ENCODE peak calls at places on chromosome 9, in five cellular contexts. J, F, W, H and E are unnamed samples. For H3K4me1, the result is how much of the 10 kb centered on the place peaks cover.

GRCh38 chr9:31916591-31917223 is 467.7 kb upstream of the ACO1 start:
- DNase-seq in H (no peak), J (no peak), W (peak), F (no peak), E (no peak)

GRCh38 chr9:92963831-92964606 is 16.7 kb downstream of the FGD3 start:
- DNase-seq in H (peak), F (no peak), W (peak), J (no peak), E (peak)

GRCh38 chr9:126724226-126724625 is 80.6 kb upstream of the ZBTB43 start:
- DNase-seq in J (peak), F (peak), H (no peak), W (no peak), E (no peak)

GRCh38 chr9:128175102-128175563 is 15.1 kb downstream of the BBLN start:
- DNase-seq in H (no peak), F (peak), W (no peak), J (no peak), E (no peak)

GRCh38 chr9:94813379-94813778 is 86.9 kb downstream of the AOPEP start:
- DNase-seq in F (no peak), H (no peak), J (no peak), W (no peak), E (no peak)

GRCh38 chr9:105264380-105264779 is 19.9 kb downstream of the SLC44A1 start:
- DNase-seq in H (no peak), W (peak), F (peak), J (no peak), E (no peak)

GRCh38 chr9:107989099-107989498 is 499.5 kb upstream of the KLF4 start:
- DNase-seq in F (peak), J (no peak), W (no peak), H (no peak), E (no peak)

GRCh38 chr9:4020038-4020746 is 279.7 kb downstream of the GLIS3 start:
- DNase-seq in H (no peak), W (no peak), F (no peak), J (no peak), E (no peak)

GRCh38 chr9:124284237-124284831 is 26.6 kb downstream of the NEK6 start:
- DNase-seq in J (peak), H (no peak), F (no peak), W (no peak), E (no peak)

GRCh38 chr9:128340691-128341434 is 536 bp downstream of the SLC27A4 start:
- DNase-seq in H (no peak), J (no peak), W (no peak), F (peak), E (no peak)

GRCh38 chr9:131869312-131869711 is 129.4 kb upstream of the RAPGEF1 start:
- DNase-seq in F (no peak), W (no peak), J (no peak), H (no peak), E (no peak)

GRCh38 chr9:117718085-117718484 is 13.9 kb downstream of the TLR4 start:
- DNase-seq in W (peak), J (no peak), F (peak), H (no peak), E (no peak)

GRCh38 chr9:87395804-87396458 is 101.7 kb upstream of the DAPK1 start:
- DNase-seq in F (no peak), W (peak), H (no peak), J (no peak), E (no peak)

GRCh38 chr9:89080193-89080592 is 88.9 kb downstream of the S1PR3 start:
- DNase-seq in H (no peak), W (no peak), J (peak), F (peak), E (no peak)

GRCh38 chr9:86082870-86083269 is 16.5 kb downstream of the GOLM1 start:
- DNase-seq in F (no peak), H (no peak), J (no peak), W (no peak), E (no peak)

GRCh38 chr9:6640268-6641072 is 5.1 kb downstream of the GLDC start:
- DNase-seq in W (no peak), F (no peak), H (no peak), J (no peak), E (no peak)

GRCh38 chr9:125558453-125559084 is 148.4 kb downstream of the MAPKAP1 start:
- DNase-seq in F (peak), H (peak), W (peak), J (no peak), E (peak)

GRCh38 chr9:2623046-2623865 is 1.7 kb downstream of the VLDLR start:
- DNase-seq in H (no peak), F (peak), J (peak), W (no peak), E (no peak)

GRCh38 chr9:86679979-86680378 is 267.3 kb downstream of the GAS1 start:
- DNase-seq in F (no peak), J (no peak), H (no peak), W (no peak), E (no peak)

GRCh38 chr9:132015866-132016265 is 63.8 kb downstream of the MED27 start:
- DNase-seq in W (no peak), F (no peak), J (no peak), H (no peak), E (no peak)

GRCh38 chr9:81826541-81826906 is 101.7 kb upstream of the SPATA31D4 start:
- DNase-seq in H (no peak), J (peak), W (no peak), F (no peak), E (no peak)

GRCh38 chr9:94869415-94869838 is 142.9 kb downstream of the AOPEP start:
- DNase-seq in F (peak), H (no peak), J (no peak), W (no peak), E (no peak)

GRCh38 chr9:79573697-79573976 is 1.9 kb downstream of the TLE4 start:
- DNase-seq in F (no peak), W (peak), J (no peak), H (no peak), E (no peak)

GRCh38 chr9:71145179-71145578 is 23.8 kb upstream of the TRPM3 start:
- DNase-seq in J (no peak), W (peak), F (no peak), H (no peak), E (no peak)

GRCh38 chr9:92378825-92379535 is 25.4 kb downstream of the OGN start:
- DNase-seq in J (no peak), W (peak), H (peak), F (peak), E (no peak)

GRCh38 chr9:79120533-79121315 is 451.0 kb upstream of the TLE4 start:
- DNase-seq in J (no peak), H (no peak), W (no peak), F (no peak), E (no peak)

GRCh38 chr9:121701736-121702261 is 50.4 kb downstream of the DAB2IP start:
- DNase-seq in F (no peak), H (no peak), W (no peak), J (peak), E (no peak)
- H3K4me1 ChIP-seq in F (under half), H (under half), W (under half), J (under half), E (under half)

DNA sequence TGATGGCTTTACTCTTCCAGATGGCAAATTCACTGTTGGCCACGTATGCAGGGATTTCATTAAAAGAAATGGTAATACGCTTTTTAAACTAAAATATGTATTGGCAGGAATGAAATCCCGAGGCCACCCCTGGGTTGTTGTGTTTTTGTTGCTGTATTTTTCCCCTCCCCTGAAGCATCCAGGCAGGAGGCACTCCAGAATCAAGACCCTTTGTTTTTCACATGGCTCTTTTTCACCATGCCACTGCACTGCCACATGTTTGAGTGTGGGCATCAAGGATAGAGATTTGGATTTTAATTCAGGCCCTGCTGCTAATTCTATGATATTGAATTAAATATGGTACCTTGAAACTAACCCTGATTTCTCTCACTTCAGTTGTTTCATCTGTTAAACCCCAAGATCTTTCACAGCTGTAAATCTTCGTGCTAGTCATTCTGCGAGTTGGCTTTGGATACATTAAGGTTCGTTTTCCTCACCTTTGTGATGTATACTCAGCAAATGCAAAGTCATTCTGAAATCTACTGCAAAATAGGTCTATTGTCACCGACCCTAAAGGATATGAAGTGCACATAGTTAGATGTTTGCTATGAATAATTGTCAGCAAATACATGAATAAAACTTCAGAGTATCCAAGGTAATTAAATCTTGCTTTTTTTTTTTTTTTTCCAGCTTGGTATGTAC is 533.4 kb downstream of the PTPRD start:
- DNase-seq in H (no peak), W (no peak), J (no peak), F (no peak), E (no peak)
- H3K4me3 ChIP-seq in H (no peak), W (no peak), J (no peak), F (no peak), E (no peak)

GRCh38 chr9:134525841-134526797 is 115.5 kb upstream of the COL5A1 start:
- DNase-seq in W (no peak), J (peak), H (no peak), F (peak), E (no peak)
- H3K4me1 ChIP-seq in W (under half), J (under half), H (under half), F (under half), E (under half)

GRCh38 chr9:14440062-14440461 is 126.1 kb upstream of the NFIB start:
- DNase-seq in J (no peak), F (no peak), W (no peak), H (no peak), E (no peak)

GRCh38 chr9:14441976-14442651 is 128.2 kb upstream of the NFIB start:
- DNase-seq in F (peak), H (no peak), J (no peak), W (peak), E (no peak)

GRCh38 chr9:14447103-14447502 is 133.2 kb upstream of the NFIB start:
- DNase-seq in J (no peak), F (no peak), W (no peak), H (no peak), E (no peak)

DNA sequence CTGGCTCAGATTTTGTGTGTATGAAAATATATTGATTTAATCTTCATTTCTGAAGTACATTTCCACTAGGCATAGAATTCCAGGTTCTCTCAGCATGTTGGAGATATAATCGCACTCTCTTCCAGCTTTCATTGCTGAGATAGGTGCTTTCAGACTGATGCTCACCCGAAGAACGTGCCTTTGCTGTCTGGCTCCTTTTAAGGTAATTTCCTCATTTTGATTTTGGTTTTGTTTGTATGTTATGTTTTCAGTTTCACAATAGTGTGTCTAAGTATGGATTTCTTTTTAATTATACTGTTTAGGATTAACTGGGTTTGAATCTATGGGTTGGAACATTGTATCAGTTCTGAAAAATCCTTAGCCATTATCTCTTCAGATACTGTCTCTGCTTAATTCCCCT is 132.0 kb upstream of the NFIB start:
- DNase-seq in H (no peak), W (no peak), F (no peak), J (no peak), E (no peak)
- H3K4me3 ChIP-seq in H (no peak), W (no peak), F (no peak), J (no peak), E (no peak)

GRCh38 chr9:77600810-77601209 is 47.3 kb downstream of the GNA14 start:
- DNase-seq in H (no peak), F (no peak), J (no peak), W (no peak), E (no peak)
- H3K4me1 ChIP-seq in H (under half), F (under half), J (under half), W (under half), E (under half)

DNA sequence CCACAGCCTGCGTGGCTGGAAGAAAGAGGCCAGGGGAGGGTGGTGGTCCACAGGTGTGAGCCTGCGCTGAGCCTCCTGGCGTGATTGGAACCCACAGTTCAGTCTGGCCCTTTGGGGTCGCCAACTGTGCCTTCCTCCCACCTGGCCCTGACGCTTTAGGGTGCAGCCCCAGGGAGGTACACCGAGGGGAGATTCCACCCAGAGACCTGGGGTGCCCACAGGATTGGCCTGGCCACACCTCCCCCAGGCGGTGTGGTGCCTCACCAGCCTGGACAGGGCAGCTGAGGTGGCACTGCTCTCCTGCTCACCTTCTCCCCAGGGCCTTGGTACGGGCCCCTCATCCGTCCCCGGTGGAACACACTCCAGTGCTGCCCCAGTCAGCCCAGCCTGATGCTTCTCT is 987 bp upstream of the CLIC3 start:
- DNase-seq in J (no peak), H (no peak), F (no peak), W (no peak), E (no peak)
- H3K4me3 ChIP-seq in J (no peak), H (no peak), F (no peak), W (peak), E (peak)

DNA sequence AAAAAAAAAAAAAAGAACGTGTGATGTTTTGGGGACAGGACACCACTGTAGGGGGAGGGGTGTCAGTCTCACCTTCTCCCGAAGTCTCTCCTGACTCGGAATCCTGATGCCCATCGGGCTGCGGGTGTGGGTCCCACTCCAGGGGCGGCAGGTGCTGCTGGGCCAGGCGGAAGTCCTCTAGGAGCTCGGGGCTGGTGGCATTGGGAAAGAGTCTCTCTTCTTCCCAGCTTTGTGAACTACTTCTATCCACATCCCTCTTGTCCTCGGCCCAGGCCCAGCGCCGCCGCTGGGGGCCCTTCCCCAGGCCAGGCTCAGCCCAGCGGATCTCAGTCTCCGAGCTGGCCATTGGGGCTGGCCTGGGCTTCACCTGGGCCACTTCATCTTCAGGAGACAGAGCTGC is 6.8 kb downstream of the AKNA start:
- DNase-seq in F (no peak), H (no peak), J (no peak), W (no peak), E (no peak)
- H3K4me1 ChIP-seq in F (under half), H (half or more), J (under half), W (under half), E (half or more)

DNA sequence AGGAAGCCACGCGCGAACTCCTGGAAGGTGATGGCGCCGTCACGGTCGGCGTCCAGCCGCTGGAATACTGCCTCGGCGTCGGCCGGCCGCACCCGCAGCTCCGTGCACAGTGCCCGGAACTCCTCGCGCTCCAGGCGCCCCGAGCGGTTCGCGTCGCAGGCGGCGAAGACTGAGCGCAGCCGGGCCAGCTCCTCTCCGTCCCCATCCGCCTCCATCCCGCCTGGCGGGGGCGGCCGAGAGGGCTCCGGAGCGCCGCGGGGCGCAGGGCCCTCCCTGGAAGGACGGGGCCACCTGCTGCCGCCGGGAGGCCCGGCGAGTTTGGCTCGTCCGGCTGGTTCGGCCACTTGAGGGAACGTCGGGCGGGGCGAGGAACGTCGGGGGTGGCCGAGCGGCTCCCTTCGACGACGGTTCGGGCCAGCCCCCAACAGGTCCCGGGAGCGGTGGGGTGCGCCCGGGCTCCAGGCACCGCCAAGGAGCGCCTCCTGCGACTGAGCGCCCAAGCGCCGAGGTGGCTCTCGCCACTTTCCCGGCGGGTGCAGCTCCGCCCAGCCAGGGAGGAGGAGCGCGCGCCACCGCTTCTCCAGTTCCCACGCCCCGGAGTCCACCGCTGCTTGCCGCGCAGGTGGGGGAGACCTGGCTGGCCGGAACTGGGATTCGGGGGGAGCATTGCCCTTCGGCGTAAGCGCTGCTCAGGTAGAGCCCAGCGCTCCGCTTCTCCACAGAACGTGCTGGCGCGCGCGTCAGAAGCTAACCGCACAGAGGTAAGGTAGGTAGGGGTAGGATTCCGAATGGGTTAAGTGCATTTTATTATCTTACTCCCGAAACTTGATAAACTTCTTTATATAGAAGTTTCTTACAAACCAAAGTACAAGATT is at the start of gene RASEF:
- DNase-seq in H (no peak), J (peak), F (peak), W (peak), E (no peak)
- H3K4me3 ChIP-seq in H (no peak), J (peak), F (peak), W (peak), E (no peak)

GRCh38 chr9:99237356-99237755 is 15.3 kb downstream of the SEC61B start:
- DNase-seq in F (no peak), W (no peak), H (no peak), J (no peak), E (no peak)

GRCh38 chr9:99238331-99238730 is 16.2 kb downstream of the SEC61B start:
- DNase-seq in H (no peak), F (no peak), W (no peak), J (no peak), E (no peak)

GRCh38 chr9:99241106-99241505 is 19.0 kb downstream of the SEC61B start:
- DNase-seq in W (no peak), J (no peak), F (no peak), H (no peak), E (no peak)

GRCh38 chr9:99235874-99236627 is 14.0 kb downstream of the SEC61B start:
- DNase-seq in J (no peak), F (no peak), H (no peak), W (no peak), E (no peak)

GRCh38 chr9:99239341-99240055 is 17.4 kb downstream of the SEC61B start:
- DNase-seq in F (peak), J (no peak), H (no peak), W (no peak), E (no peak)
- H3K4me1 ChIP-seq in F (under half), J (under half), H (under half), W (under half), E (under half)

DNA sequence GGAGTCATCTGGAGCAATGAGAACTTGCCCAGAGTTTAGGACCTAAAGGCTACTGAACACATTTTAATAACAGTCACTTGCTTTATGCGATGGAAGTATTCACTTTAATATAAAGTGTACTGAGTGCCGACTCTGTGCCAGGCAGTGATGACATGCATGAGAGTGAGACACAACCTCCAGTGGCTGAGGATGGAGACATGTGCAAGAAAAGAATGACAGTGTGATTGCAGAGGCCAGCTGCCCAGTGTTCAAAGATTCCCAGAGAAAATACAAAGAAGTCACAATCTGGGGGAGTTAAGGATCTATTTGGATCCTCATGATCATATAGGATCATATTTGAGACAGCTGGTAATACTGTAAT is 102.1 kb downstream of the APBA1 start:
- DNase-seq in J (no peak), W (no peak), H (no peak), F (no peak), E (no peak)
- H3K4me3 ChIP-seq in J (no peak), W (no peak), H (no peak), F (peak), E (no peak)